ENCODE peak calls at places on chromosome 5, in eight cellular contexts. I is adrenal gland, P is PC-9, C is vagina, B is kidney, X is thyroid gland, V is left ventricle myocardium inferior, E is Peyer's patch. T is an unnamed sample.

GRCh38 chr5:38724301-38725030 is 121.3 kb upstream of the OSMR start:
- DNase-seq in C (no peak), P (no peak), B (no peak), E (no peak), I (no peak), V (no peak), X (no peak), T (no peak)

GRCh38 chr5:78501411-78502338 is 141.3 kb downstream of the SCAMP1 start:
- DNase-seq in E (no peak), P (no peak), X (no peak), V (no peak), I (no peak), B (no peak), C (no peak), T (no peak)

GRCh38 chr5:123806644-123807043 is 294.7 kb downstream of the CSNK1G3 start:
- DNase-seq in E (no peak), C (no peak), P (no peak), V (no peak), X (no peak), B (no peak), I (no peak), T (no peak)

GRCh38 chr5:57327934-57328333 is 154.1 kb downstream of the GPBP1 start:
- DNase-seq in E (no peak), X (no peak), I (no peak), V (no peak), P (peak; percentile 96), B (no peak), C (no peak), T (peak; percentile 33)

GRCh38 chr5:27944471-27944870 is 906.1 kb upstream of the CDH9 start:
- DNase-seq in P (no peak), V (no peak), B (no peak), C (no peak), I (no peak), X (peak; percentile 44), E (no peak), T (no peak)

GRCh38 chr5:145943674-145944121 is 7.3 kb downstream of the SH3RF2 start:
- DNase-seq in V (no peak), X (peak; percentile 76), E (no peak), B (no peak), I (peak; percentile 53), P (peak; percentile 83), C (no peak), T (peak; percentile 74)

GRCh38 chr5:96279796-96280542 is 153.1 kb downstream of the PCSK1 start:
- DNase-seq in V (no peak), I (no peak), X (no peak), B (no peak), P (no peak), C (no peak), E (no peak), T (no peak)

GRCh38 chr5:77852514-77853352 is 76.6 kb upstream of the TBCA start:
- DNase-seq in I (peak; percentile 74), X (peak; percentile 84), E (no peak), P (no peak), C (no peak), V (peak; percentile 55), B (peak; percentile 86), T (peak; percentile 82)

GRCh38 chr5:108636135-108636888 is 111.4 kb upstream of the FER start:
- DNase-seq in I (no peak), E (no peak), X (no peak), P (no peak), V (no peak), C (no peak), B (no peak), T (no peak)

GRCh38 chr5:175003531-175003930 is 279.1 kb downstream of the MSX2 start:
- DNase-seq in B (no peak), E (no peak), I (no peak), C (peak; percentile 37), X (no peak), V (no peak), P (no peak), T (no peak)

GRCh38 chr5:107805166-107805565 is 134.4 kb upstream of the EFNA5 start:
- DNase-seq in E (no peak), V (no peak), X (no peak), P (no peak), C (no peak), B (no peak), I (no peak), T (no peak)

GRCh38 chr5:179139936-179140235 is 79.7 kb downstream of the ZNF354C start:
- DNase-seq in X (no peak), E (no peak), V (no peak), B (peak; percentile 46), C (no peak), I (no peak), P (no peak), T (no peak)

GRCh38 chr5:94740328-94740727 is 121.9 kb downstream of the SLF1 start:
- DNase-seq in X (no peak), V (no peak), E (no peak), I (no peak), P (no peak), B (no peak), C (no peak), T (no peak)

DNA sequence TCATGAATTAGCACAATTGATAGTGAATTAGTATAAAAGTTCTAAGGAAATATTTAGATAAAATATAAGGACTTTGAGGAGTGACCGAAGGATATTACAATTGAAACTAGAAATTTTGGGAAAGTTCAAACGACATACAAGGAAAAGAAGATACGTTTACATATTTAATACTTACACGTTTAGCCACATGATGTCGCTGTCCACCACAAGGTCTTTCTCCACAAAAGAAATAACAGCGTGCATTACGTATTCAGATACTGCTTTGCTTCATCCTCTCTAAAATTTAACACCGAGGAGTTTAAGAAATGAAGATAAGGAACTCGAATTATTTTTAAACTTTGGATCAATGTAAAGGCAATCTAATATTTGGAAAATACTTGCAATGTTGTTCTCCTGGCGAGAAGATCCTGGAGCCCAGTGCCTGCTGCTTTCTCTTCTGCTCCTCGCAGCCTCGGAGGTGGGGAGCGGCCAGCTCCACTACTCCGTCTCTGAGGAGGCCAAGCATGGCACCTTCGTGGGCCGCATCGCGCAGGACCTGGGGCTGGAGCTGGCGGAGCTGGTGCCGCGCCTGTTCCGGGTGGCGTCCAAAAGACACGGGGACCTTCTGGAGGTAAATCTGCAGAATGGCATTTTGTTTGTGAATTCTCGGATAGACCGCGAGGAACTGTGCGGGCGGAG is at the start of gene PCDHA3:
- DNase-seq in I (no peak), X (no peak), P (no peak), E (no peak), B (no peak), C (no peak), V (no peak), T (peak; percentile 40)
- TF ChIP-seq CTCF in I (no peak), X (no peak), P (no peak), E (peak; percentile 7), B (peak; percentile 32), C (no peak), V (peak; percentile 26), T (peak; percentile 18)

GRCh38 chr5:177492841-177493240 is 4.6 kb downstream of the PDLIM7 start:
- DNase-seq in E (no peak), P (no peak), X (peak; percentile 26), C (no peak), B (peak; percentile 66), V (no peak), I (no peak), T (no peak)
- H3K4me3 ChIP-seq in E (no peak overlapping the region), P (no peak overlapping the region), X (no peak overlapping the region), C (peak overlapping the region; percentile 27), B (no peak overlapping the region), V (no peak overlapping the region), I (no peak overlapping the region), T (no peak overlapping the region)

GRCh38 chr5:14325369-14325768 is 182.2 kb downstream of the TRIO start:
- DNase-seq in X (no peak), I (no peak), C (no peak), B (no peak), V (no peak), E (no peak), P (no peak), T (no peak)

GRCh38 chr5:14323466-14323865 is 180.3 kb downstream of the TRIO start:
- DNase-seq in C (no peak), X (peak; percentile 36), B (no peak), E (no peak), I (no peak), P (no peak), V (no peak), T (peak; percentile 33)

GRCh38 chr5:14322437-14323187 is 179.5 kb downstream of the TRIO start:
- DNase-seq in B (no peak), C (no peak), E (no peak), P (no peak), X (no peak), V (no peak), I (no peak), T (no peak)

GRCh38 chr5:14319102-14319501 is 176.0 kb downstream of the TRIO start:
- DNase-seq in E (no peak), V (no peak), P (no peak), B (no peak), I (no peak), X (no peak), C (no peak), T (no peak)

DNA sequence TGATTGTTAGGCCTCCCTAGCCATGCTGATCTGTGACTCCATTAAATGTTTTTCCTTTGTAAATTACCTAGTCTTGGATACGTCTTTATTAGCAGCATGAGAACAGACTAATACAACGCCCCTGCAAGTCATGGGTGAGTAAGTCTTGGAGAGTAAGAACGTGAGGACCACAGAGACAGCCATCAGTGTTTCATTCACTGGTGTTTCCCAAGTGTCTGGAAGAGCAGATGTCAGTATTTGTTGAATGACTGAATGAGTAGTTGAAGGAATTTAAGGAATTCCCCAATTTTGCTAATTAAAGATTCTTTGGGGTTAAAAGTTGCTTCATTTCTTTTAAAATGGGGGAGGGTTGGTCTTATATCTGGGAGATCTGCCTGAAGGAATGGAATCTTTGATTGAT is 178.8 kb downstream of the TRIO start:
- DNase-seq in B (no peak), X (no peak), V (no peak), I (no peak), E (no peak), P (no peak), C (no peak), T (no peak)
- H3K36me3 ChIP-seq in B (peaks cover 14% of the 10 kb centered on the region), X (no peaks in the 10 kb centered on the region), V (peaks cover 21% of the 10 kb centered on the region), I (no peaks in the 10 kb centered on the region), E (peaks cover 29% of the 10 kb centered on the region), P (peaks cover 27% of the 10 kb centered on the region), C (no peaks in the 10 kb centered on the region), T (peaks cover 12% of the 10 kb centered on the region)

GRCh38 chr5:130720355-130720754 is 444.7 kb downstream of the HINT1 start:
- DNase-seq in V (no peak), X (no peak), C (no peak), P (no peak), I (no peak), B (no peak), E (no peak), T (peak; percentile 72)
- TF ChIP-seq CTCF in V (peak; percentile 17), X (no peak), C (no peak), P (peak; percentile 76), I (peak; percentile 19), B (peak; percentile 21), E (peak; percentile 24), T (peak; percentile 69)

T was measured in cardiac muscle cell.